ENCODE peak calls at places on chromosome 11, in seven cellular contexts. L, R, P, N, E, T and I are unnamed samples.

GRCh38 chr11:131668867-131669780 is 298.7 kb downstream of the NTM start:
- DNase-seq in L (peak; percentile 16), R (no peak), P (peak; percentile 54), N (peak; percentile 54), E (peak; percentile 32), T (peak; percentile 50), I (peak; percentile 31)

GRCh38 chr11:653837-654236 is 16.8 kb downstream of the DRD4 start:
- DNase-seq in L (no peak), R (no peak), P (no peak), N (no peak), E (no peak), T (no peak), I (no peak)

GRCh38 chr11:76614471-76615183 is 55.9 kb downstream of the LRRC32 start:
- DNase-seq in L (no peak), R (no peak), P (no peak), N (no peak), E (peak; percentile 72), T (no peak), I (no peak)

GRCh38 chr11:26319906-26320305 is 12.0 kb upstream of the ANO3 start:
- DNase-seq in L (no peak), R (no peak), P (peak; percentile 18), N (no peak), E (no peak), T (no peak), I (no peak)

GRCh38 chr11:116842117-116842516 is 4.7 kb upstream of the APOA1 start:
- DNase-seq in L (no peak), R (no peak), P (no peak), N (no peak), E (no peak), T (no peak), I (no peak)

GRCh38 chr11:67302571-67303131 is 679 bp upstream of the SSH3 start:
- DNase-seq in L (peak; percentile 10), R (no peak), P (peak; percentile 64), N (peak; percentile 25), E (no peak), T (no peak), I (no peak)

GRCh38 chr11:9330387-9331384 is 16.3 kb upstream of the TMEM41B start:
- DNase-seq in L (peak; percentile 57), R (no peak), P (peak; percentile 48), N (peak; percentile 90), E (no peak), T (no peak), I (peak; percentile 68)

GRCh38 chr11:47280099-47280498 is 10.2 kb downstream of the MADD start:
- DNase-seq in L (no peak), R (no peak), P (no peak), N (no peak), E (no peak), T (no peak), I (no peak)

GRCh38 chr11:20102393-20102792 is 57.9 kb downstream of the DBX1 start:
- DNase-seq in L (no peak), R (no peak), P (no peak), N (no peak), E (no peak), T (no peak), I (no peak)

GRCh38 chr11:63738720-63739360 is 29.7 kb downstream of the ZFTA start:
- DNase-seq in L (peak; percentile 84), R (peak; percentile 19), P (peak; percentile 83), N (peak; percentile 96), E (peak; percentile 89), T (peak; percentile 82), I (peak; percentile 65)

GRCh38 chr11:3086114-3086513 is 28.9 kb upstream of the CARS1 start:
- DNase-seq in L (no peak), R (no peak), P (no peak), N (no peak), E (no peak), T (no peak), I (no peak)

GRCh38 chr11:117639601-117640000 is 157.4 kb downstream of the DSCAML1 start:
- DNase-seq in L (no peak), R (no peak), P (no peak), N (no peak), E (no peak), T (no peak), I (no peak)

GRCh38 chr11:44564198-44564597 is 1.3 kb upstream of the CD82 start:
- DNase-seq in L (peak; percentile 28), R (no peak), P (no peak), N (no peak), E (no peak), T (no peak), I (peak; percentile 32)

GRCh38 chr11:120546312-120547205 is 35.0 kb downstream of the GRIK4 start:
- DNase-seq in L (peak; percentile 98), R (no peak), P (peak; percentile 96), N (peak; percentile 97), E (peak; percentile 44), T (no peak), I (peak; percentile 97)

GRCh38 chr11:17388609-17389204 is at the start of gene KCNJ11:
- DNase-seq in L (no peak), R (no peak), P (no peak), N (no peak), E (no peak), T (no peak), I (no peak)
- H2AFZ ChIP-seq in L (peak within 1 kb of the TSS; percentile 89), R (peak within 1 kb of the TSS; percentile 56), P (peak within 1 kb of the TSS; percentile 68), N (peak within 1 kb of the TSS; percentile 86), E (peak within 1 kb of the TSS; percentile 81), T (peak within 1 kb of the TSS; percentile 100), I (no peak within 1 kb of the TSS)

DNA sequence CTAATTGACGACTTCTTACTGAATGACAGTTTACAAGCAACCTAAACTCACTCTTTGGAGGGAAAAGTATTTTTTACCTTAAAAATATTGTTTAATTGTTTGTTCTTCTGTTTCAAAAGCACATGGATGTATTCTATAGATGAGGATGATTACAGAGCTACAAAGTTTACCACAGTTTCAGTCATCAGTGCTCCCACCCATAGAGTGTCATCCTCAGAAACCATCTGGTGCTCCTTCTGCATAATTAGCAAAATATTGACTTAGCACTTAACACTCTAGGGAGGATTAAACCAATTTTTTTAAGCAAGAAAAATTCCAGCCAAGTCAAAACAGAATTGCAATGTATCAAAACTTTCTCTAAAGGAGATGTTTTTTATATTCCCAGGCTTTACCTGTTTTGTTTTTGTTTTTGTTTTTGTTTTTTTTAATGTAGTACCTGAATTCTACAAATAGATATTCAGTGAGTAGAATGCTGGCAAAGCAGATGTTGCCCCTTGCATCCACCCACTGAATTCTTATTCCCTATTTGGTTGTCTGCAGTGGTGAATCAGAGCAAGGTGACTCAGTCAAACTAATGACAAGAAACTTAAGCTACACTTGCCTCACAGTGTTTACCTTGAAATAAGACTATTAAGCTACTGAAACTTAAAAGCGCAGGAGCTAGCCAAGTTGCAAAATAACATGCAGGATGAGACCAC is 154.9 kb upstream of the SOX6 start:
- DNase-seq in L (peak; percentile 96), R (no peak), P (peak; percentile 76), N (peak; percentile 12), E (no peak), T (no peak), I (peak; percentile 91)
- H3K9ac ChIP-seq in L (no peak overlapping the region), R (no peak overlapping the region), P (no peak overlapping the region), N (no peak overlapping the region), E (no peak overlapping the region), T (no peak overlapping the region), I (no peak overlapping the region)

GRCh38 chr11:111282663-111283062 is 15.7 kb upstream of the POU2AF3 start:
- DNase-seq in L (no peak), R (no peak), P (no peak), N (no peak), E (no peak), T (no peak), I (no peak)

GRCh38 chr11:111283945-111284481 is 14.3 kb upstream of the POU2AF3 start:
- DNase-seq in L (peak; percentile 51), R (no peak), P (peak; percentile 35), N (no peak), E (no peak), T (no peak), I (peak; percentile 12)

DNA sequence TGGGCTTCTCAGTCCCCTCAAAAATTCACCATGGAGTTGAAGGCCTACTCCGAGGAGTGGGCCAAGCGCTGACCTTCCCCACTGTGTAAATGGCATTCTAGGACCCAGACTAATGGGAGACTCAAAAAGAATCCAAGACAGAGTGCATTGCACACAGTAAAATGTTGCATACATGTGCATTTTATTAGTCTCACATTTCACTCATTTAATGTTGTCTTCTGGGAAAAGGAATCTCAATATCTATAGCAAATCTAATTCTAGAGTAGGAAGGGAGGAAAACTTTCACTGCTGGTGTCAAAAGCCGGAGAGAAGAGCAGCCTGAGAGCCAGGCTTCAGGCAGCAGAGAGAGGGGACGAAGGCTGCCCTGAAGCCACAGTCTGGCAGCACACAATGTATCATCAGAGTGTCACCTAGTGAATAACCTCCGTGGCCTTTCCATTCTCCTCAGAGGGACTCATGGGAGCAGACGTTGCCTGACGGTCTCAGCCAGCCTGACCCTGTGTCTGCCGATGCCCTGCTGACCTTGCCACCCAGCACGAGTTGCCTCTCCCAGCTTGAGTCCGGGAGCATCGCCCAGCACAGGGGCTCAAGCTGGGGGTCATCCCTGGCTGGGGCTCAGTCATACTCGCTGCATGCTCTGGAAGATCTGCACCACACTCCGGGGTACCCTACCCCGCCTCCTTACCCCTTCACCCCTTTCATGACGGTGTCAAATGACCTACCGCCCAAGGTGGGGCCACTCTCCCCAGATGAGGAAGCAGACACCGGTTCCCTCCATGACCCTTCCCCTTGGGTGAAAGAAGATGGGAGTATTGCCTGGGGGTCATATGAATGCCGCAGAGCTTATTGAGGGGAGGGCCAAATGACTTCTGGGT is 12.9 kb upstream of the POU2AF3 start:
- DNase-seq in L (no peak), R (no peak), P (no peak), N (no peak), E (no peak), T (no peak), I (no peak)
- H2AFZ ChIP-seq in L (peak overlapping the region; percentile 27), R (no peak overlapping the region), P (peak overlapping the region; percentile 37), N (no peak overlapping the region), E (no peak overlapping the region), T (no peak overlapping the region), I (no peak overlapping the region)

GRCh38 chr11:58926695-58927094 is 12.6 kb upstream of the GLYATL1 start:
- DNase-seq in L (peak; percentile 79), R (no peak), P (peak; percentile 57), N (peak; percentile 46), E (no peak), T (no peak), I (peak; percentile 48)

GRCh38 chr11:58928691-58929090 is 10.6 kb upstream of the GLYATL1 start:
- DNase-seq in L (no peak), R (no peak), P (no peak), N (no peak), E (no peak), T (no peak), I (no peak)

GRCh38 chr11:58926251-58926650 is 13.0 kb upstream of the GLYATL1 start:
- DNase-seq in L (peak; percentile 72), R (no peak), P (peak; percentile 20), N (peak; percentile 68), E (no peak), T (no peak), I (peak; percentile 24)

GRCh38 chr11:58928082-58928574 is 11.2 kb upstream of the GLYATL1 start:
- DNase-seq in L (peak; percentile 7), R (no peak), P (peak; percentile 3), N (no peak), E (no peak), T (peak; percentile 30), I (no peak)

DNA sequence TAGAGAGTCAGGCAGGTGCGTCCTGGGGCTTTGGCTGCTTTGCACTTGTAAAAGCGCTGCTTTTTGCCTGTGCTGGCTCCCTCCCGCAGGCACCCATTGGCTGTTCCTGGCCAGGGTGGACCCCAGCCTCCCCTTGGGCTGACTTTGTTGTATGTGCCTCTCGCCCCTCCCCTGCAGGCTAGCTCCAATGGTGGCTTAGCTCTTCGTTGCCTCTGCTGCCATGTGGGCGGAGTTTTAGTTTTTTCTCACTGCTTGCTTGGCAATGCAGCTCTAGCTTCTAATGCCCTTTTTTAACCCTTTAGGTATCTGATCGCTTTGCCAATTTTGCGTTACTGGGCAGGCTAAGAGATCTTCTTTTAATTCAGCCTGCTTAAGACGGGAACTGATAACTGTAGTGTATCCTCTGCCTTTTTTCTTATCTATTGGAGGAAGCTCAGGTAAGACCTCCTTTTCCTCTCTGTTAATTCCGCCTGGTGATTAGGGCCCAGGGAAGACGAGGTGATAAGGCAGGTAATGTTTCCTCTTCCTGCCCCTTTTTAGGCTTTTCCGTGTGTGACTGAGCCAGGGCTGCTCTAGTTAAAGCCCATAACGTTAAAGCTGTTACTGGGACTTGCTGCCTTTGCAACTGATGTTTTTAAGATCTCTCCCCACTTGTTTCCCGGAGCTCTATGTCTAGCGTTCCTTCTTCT is 11.8 kb upstream of the GLYATL1 start:
- DNase-seq in L (peak; percentile 29), R (no peak), P (peak; percentile 47), N (peak; percentile 26), E (no peak), T (peak; percentile 85), I (peak; percentile 62)
- H3K9ac ChIP-seq in L (no peak overlapping the region), R (no peak overlapping the region), P (peak overlapping the region; percentile 33), N (no peak overlapping the region), E (no peak overlapping the region), T (no peak overlapping the region), I (no peak overlapping the region)